ENCODE peak calls at places on chromosomes 2 and 18, in eight cellular contexts. Y, S, H, M, V, B, W and N are unnamed samples.

GRCh38 chr2:21676676-21677075 is 552.9 kb downstream of the TDRD15 start:
- DNase-seq in H (no peak), B (no peak), S (no peak), V (no peak), Y (no peak), W (peak; percentile 22), M (no peak), N (no peak)

GRCh38 chr2:120945832-120946231 is 210.2 kb downstream of the GLI2 start:
- DNase-seq in M (no peak), W (no peak), V (no peak), H (no peak), Y (no peak), S (peak; percentile 25), B (no peak), N (no peak)

GRCh38 chr18:54717673-54718435 is 110.4 kb upstream of the RAB27B start:
- DNase-seq in S (no peak), V (no peak), B (no peak), Y (peak; percentile 19), W (no peak), M (no peak), H (peak; percentile 13), N (peak; percentile 61)

GRCh38 chr18:30679285-30679930 is 363.1 kb downstream of the DSC3 start:
- DNase-seq in W (no peak), Y (no peak), M (no peak), B (no peak), S (no peak), H (peak; percentile 36), V (no peak), N (no peak)

GRCh38 chr18:9531791-9532410 is 56.6 kb downstream of the RALBP1 start:
- DNase-seq in Y (no peak), W (peak; percentile 87), H (no peak), S (no peak), M (no peak), V (no peak), B (peak; percentile 45), N (no peak)

GRCh38 chr2:180358458-180358857 is 351.4 kb upstream of the CWC22 start:
- DNase-seq in W (no peak), Y (no peak), M (no peak), S (no peak), V (no peak), B (no peak), H (no peak), N (no peak)

GRCh38 chr2:193469251-193469650 is 1274.5 kb upstream of the TMEFF2 start:
- DNase-seq in V (no peak), B (no peak), Y (no peak), M (no peak), H (no peak), W (no peak), S (no peak), N (no peak)

GRCh38 chr2:236887953-236888765 is 197.5 kb upstream of the COPS8 start:
- DNase-seq in B (no peak), W (no peak), Y (no peak), S (no peak), M (no peak), H (no peak), V (no peak), N (no peak)

GRCh38 chr18:58247363-58247834 is 203.4 kb downstream of the NEDD4L start:
- DNase-seq in M (no peak), S (no peak), V (peak; percentile 51), Y (peak; percentile 40), H (peak; percentile 28), B (peak; percentile 30), W (no peak), N (peak; percentile 65)

GRCh38 chr2:235378261-235378660 is 115.6 kb upstream of the AGAP1 start:
- DNase-seq in V (no peak), M (no peak), S (no peak), Y (no peak), W (no peak), B (no peak), H (no peak), N (no peak)

GRCh38 chr18:58223717-58224424 is 179.8 kb downstream of the NEDD4L start:
- DNase-seq in W (peak; percentile 96), S (no peak), H (peak; percentile 46), B (peak; percentile 91), M (peak; percentile 58), V (no peak), Y (no peak), N (no peak)

GRCh38 chr2:127453392-127454171 is 35.4 kb downstream of the PROC start:
- DNase-seq in S (no peak), H (peak; percentile 20), V (no peak), M (no peak), Y (no peak), B (peak; percentile 17), W (no peak), N (no peak)
- TF ChIP-seq CTCF in S (peak; percentile 22), H (peak; percentile 28), V (peak; percentile 18), M (no peak), Y (no peak), B (peak; percentile 45), W (peak; percentile 35), N (no peak)

DNA sequence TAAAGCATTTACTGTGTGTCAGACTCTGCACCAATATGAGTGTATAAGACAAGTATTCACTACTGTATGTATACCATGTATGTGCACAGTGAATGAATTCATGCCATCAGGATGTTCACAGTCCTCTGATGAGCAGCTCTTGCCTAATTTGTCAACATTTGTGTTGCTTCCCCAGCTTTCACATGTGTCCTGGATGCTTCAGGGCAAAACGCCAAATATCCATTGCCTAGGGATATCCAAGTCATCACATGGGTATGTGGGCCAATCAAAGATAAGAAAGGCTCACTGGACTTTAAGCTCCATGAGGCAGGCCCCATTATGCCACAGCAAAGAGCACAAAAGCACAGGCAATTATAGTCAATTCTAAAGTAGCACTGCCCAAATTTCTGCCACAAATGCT is 134.2 kb upstream of the CHAC2 start:
- DNase-seq in Y (no peak), M (peak; percentile 11), H (no peak), S (no peak), B (peak; percentile 45), V (no peak), W (peak; percentile 45), N (no peak)
- TF ChIP-seq CTCF in Y (no peak), M (no peak), H (no peak), S (no peak), B (no peak), V (no peak), W (no peak), N (no peak)

GRCh38 chr18:48678237-48679115 is 139.6 kb downstream of the CTIF start:
- DNase-seq in W (no peak), B (no peak), H (no peak), V (no peak), M (no peak), Y (no peak), S (no peak), N (peak; percentile 7)

GRCh38 chr18:48676756-48677368 is 138.0 kb downstream of the CTIF start:
- DNase-seq in V (peak; percentile 87), B (peak; percentile 59), H (peak; percentile 88), M (no peak), S (peak; percentile 78), Y (peak; percentile 87), W (peak; percentile 27), N (peak; percentile 89)

GRCh38 chr18:48680339-48680738 is 141.5 kb downstream of the CTIF start:
- DNase-seq in M (no peak), W (no peak), Y (no peak), B (no peak), H (peak; percentile 23), V (no peak), S (no peak), N (peak; percentile 6)

GRCh38 chr18:48680871-48681270 is 142.0 kb downstream of the CTIF start:
- DNase-seq in Y (peak; percentile 73), H (no peak), M (no peak), S (peak; percentile 54), B (no peak), V (peak; percentile 75), W (no peak), N (no peak)

DNA sequence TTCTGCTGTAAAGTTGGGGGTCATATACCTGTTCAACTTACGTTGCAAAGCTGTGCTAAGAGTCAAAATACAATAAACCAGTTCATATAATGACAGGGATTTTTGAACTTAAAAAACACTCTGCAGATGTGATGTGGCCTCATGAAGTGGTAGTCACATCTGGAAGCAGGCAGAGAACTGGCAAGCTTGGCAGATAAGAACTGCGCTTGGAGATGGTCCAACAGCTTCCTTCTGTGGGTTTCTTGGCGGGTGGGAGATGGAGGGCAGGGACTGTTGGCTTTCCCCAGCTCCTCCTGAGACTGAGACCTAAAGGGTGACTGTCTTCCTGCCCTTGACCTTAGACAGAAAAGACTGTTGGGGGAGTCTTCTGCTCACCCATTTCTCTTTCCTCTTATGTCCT is 140.4 kb downstream of the CTIF start:
- DNase-seq in H (no peak), V (no peak), Y (no peak), W (no peak), B (no peak), S (no peak), M (peak; percentile 8), N (no peak)
- TF ChIP-seq CTCF in H (no peak), V (no peak), Y (no peak), W (no peak), B (no peak), S (no peak), M (no peak), N (no peak)

GRCh38 chr18:37535968-37536367 is 29.6 kb downstream of the CELF4 start:
- DNase-seq in B (no peak), H (no peak), M (no peak), Y (no peak), W (peak; percentile 13), V (no peak), S (no peak), N (no peak)

GRCh38 chr18:37534627-37535026 is 31.0 kb downstream of the CELF4 start:
- DNase-seq in V (no peak), S (no peak), H (no peak), B (no peak), Y (no peak), M (no peak), W (no peak), N (no peak)

GRCh38 chr18:37536646-37537045 is 29.0 kb downstream of the CELF4 start:
- DNase-seq in S (no peak), B (no peak), Y (no peak), M (no peak), W (no peak), H (no peak), V (no peak), N (no peak)

GRCh38 chr18:37532917-37533316 is 32.7 kb downstream of the CELF4 start:
- DNase-seq in W (no peak), Y (no peak), H (no peak), M (no peak), S (no peak), B (no peak), V (no peak), N (no peak)

DNA sequence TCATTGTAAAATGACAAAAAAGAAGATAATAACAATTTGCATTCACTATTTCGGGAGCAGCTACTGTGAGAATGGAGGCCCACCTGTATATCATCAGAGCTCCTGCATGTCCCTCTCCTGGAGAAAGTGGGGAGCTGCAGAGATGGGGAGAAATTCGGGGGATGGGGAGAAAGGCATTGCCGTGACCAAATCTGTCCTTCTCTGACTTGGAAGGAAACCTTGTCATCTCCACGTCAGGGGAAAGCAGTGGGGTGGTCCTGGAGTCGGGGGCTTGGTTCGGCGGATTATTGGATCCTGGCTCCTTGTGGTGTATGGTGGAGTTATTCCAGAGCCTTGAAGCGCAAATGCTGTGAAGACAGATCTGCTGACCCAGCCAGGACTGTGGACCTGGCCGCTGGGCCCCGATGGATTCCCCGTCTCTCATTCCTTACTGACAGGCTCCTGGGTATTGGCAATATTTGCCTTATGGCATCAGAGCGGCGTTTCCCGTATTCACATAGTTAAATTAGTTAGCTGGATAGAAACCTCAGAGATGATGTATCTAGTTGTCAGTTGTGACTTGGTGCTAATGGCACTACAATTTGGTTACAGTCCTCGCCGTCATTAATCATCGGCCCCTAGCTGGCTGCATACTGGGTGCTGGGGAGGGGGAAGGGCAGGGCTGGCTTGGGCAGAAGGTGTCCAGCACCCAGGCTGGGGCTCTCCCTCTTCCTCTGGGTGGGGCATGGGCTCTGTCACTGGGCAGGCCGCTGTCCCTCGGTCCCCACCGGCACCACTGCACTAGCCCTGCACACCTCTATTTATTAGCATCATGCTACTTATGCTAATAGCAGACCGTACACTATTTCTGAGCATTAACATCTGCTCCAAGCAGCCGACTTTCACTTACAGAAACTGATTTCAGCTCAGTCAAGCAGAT is 31.7 kb downstream of the CELF4 start:
- DNase-seq in Y (no peak), M (no peak), S (no peak), V (no peak), W (no peak), B (no peak), H (no peak), N (no peak)
- TF ChIP-seq CTCF in Y (peak; percentile 36), M (no peak), S (peak; percentile 40), V (no peak), W (no peak), B (no peak), H (peak; percentile 27), N (peak; percentile 38)